ENCODE peak calls at places on chromosomes 1 and 21, in seven cellular contexts. One of them, this sample, is unnamed.

GRCh38 chr1:200938955-200939354 is 44.3 kb downstream of the INAVA start:
- DNase-seq in Panc1: no peak
- DNase-seq in BJ: no peak
- DNase-seq in Jurkat, Clone E6-1: peak; percentile 70
- DNase-seq in astrocyte of the spinal cord: no peak
- DNase-seq in cardiac fibroblast: peak; percentile 7
- DNase-seq in left ventricle myocardium inferior: no peak
- DNase-seq in this sample: peak; percentile 92

GRCh38 chr21:40053007-40053406 is 185.8 kb downstream of the PCP4 start:
- DNase-seq in Panc1: no peak
- DNase-seq in BJ: no peak
- DNase-seq in Jurkat, Clone E6-1: no peak
- DNase-seq in astrocyte of the spinal cord: peak; percentile 43
- DNase-seq in cardiac fibroblast: no peak
- DNase-seq in left ventricle myocardium inferior: peak; percentile 41
- DNase-seq in this sample: no peak

GRCh38 chr21:31594279-31594678 is 65.2 kb upstream of the SOD1 start:
- DNase-seq in Panc1: no peak
- DNase-seq in BJ: no peak
- DNase-seq in Jurkat, Clone E6-1: no peak
- DNase-seq in astrocyte of the spinal cord: no peak
- DNase-seq in cardiac fibroblast: no peak
- DNase-seq in left ventricle myocardium inferior: no peak
- DNase-seq in this sample: no peak

GRCh38 chr1:199573047-199573446 is 454.5 kb upstream of the NR5A2 start:
- DNase-seq in Panc1: no peak
- DNase-seq in BJ: no peak
- DNase-seq in Jurkat, Clone E6-1: no peak
- DNase-seq in astrocyte of the spinal cord: no peak
- DNase-seq in cardiac fibroblast: no peak
- DNase-seq in left ventricle myocardium inferior: no peak
- DNase-seq in this sample: no peak

GRCh38 chr1:229048221-229048620 is 222.7 kb upstream of the RAB4A start:
- DNase-seq in Panc1: no peak
- DNase-seq in BJ: no peak
- DNase-seq in Jurkat, Clone E6-1: no peak
- DNase-seq in astrocyte of the spinal cord: no peak
- DNase-seq in cardiac fibroblast: no peak
- DNase-seq in left ventricle myocardium inferior: no peak
- DNase-seq in this sample: no peak

GRCh38 chr1:38559180-38559874 is 300.2 kb downstream of the RRAGC start:
- DNase-seq in Panc1: no peak
- DNase-seq in BJ: no peak
- DNase-seq in Jurkat, Clone E6-1: peak; percentile 89
- DNase-seq in astrocyte of the spinal cord: no peak
- DNase-seq in cardiac fibroblast: no peak
- DNase-seq in left ventricle myocardium inferior: no peak
- DNase-seq in this sample: peak; percentile 41

GRCh38 chr21:17598437-17598836 is 14.3 kb downstream of the BTG3 start:
- DNase-seq in Panc1: no peak
- DNase-seq in BJ: no peak
- DNase-seq in Jurkat, Clone E6-1: no peak
- DNase-seq in astrocyte of the spinal cord: no peak
- DNase-seq in cardiac fibroblast: no peak
- DNase-seq in left ventricle myocardium inferior: no peak
- DNase-seq in this sample: no peak

GRCh38 chr1:38486115-38486514 is 373.5 kb downstream of the RRAGC start:
- DNase-seq in Panc1: no peak
- DNase-seq in BJ: no peak
- DNase-seq in Jurkat, Clone E6-1: no peak
- DNase-seq in astrocyte of the spinal cord: no peak
- DNase-seq in cardiac fibroblast: no peak
- DNase-seq in left ventricle myocardium inferior: no peak
- DNase-seq in this sample: no peak

GRCh38 chr21:19031956-19032355 is 628.4 kb upstream of the TMPRSS15 start:
- DNase-seq in Panc1: no peak
- DNase-seq in BJ: no peak
- DNase-seq in Jurkat, Clone E6-1: no peak
- DNase-seq in astrocyte of the spinal cord: no peak
- DNase-seq in cardiac fibroblast: no peak
- DNase-seq in left ventricle myocardium inferior: no peak
- DNase-seq in this sample: no peak

GRCh38 chr1:45673956-45674355 is 12.4 kb downstream of the GPBP1L1 start:
- DNase-seq in Panc1: no peak
- DNase-seq in BJ: no peak
- DNase-seq in Jurkat, Clone E6-1: no peak
- DNase-seq in astrocyte of the spinal cord: peak; percentile 20
- DNase-seq in cardiac fibroblast: peak; percentile 37
- DNase-seq in left ventricle myocardium inferior: no peak
- DNase-seq in this sample: no peak

GRCh38 chr1:177385760-177386698 is 215.3 kb downstream of the BRINP2 start:
- DNase-seq in Panc1: no peak
- DNase-seq in BJ: no peak
- DNase-seq in Jurkat, Clone E6-1: no peak
- DNase-seq in astrocyte of the spinal cord: peak; percentile 30
- DNase-seq in cardiac fibroblast: no peak
- DNase-seq in left ventricle myocardium inferior: no peak
- DNase-seq in this sample: no peak

GRCh38 chr1:230002164-230002803 is 64.8 kb upstream of the GALNT2 start:
- DNase-seq in Panc1: no peak
- DNase-seq in BJ: no peak
- DNase-seq in Jurkat, Clone E6-1: no peak
- DNase-seq in astrocyte of the spinal cord: no peak
- DNase-seq in cardiac fibroblast: peak; percentile 23
- DNase-seq in left ventricle myocardium inferior: peak; percentile 61
- DNase-seq in this sample: peak; percentile 48

GRCh38 chr1:200262326-200262965 is 147.4 kb downstream of the ZNF281 start:
- DNase-seq in Panc1: no peak
- DNase-seq in BJ: no peak
- DNase-seq in Jurkat, Clone E6-1: peak; percentile 37
- DNase-seq in astrocyte of the spinal cord: no peak
- DNase-seq in cardiac fibroblast: no peak
- DNase-seq in left ventricle myocardium inferior: no peak
- DNase-seq in this sample: no peak

GRCh38 chr1:90973897-90974798 is 47.7 kb downstream of the ZNF644 start:
- DNase-seq in Panc1: no peak
- DNase-seq in BJ: no peak
- DNase-seq in Jurkat, Clone E6-1: no peak
- DNase-seq in astrocyte of the spinal cord: peak; percentile 75
- DNase-seq in cardiac fibroblast: peak; percentile 68
- DNase-seq in left ventricle myocardium inferior: no peak
- DNase-seq in this sample: peak; percentile 76

GRCh38 chr1:180462099-180462498 is 40.3 kb downstream of the ACBD6 start:
- DNase-seq in Panc1: no peak
- DNase-seq in BJ: no peak
- DNase-seq in Jurkat, Clone E6-1: no peak
- DNase-seq in astrocyte of the spinal cord: no peak
- DNase-seq in cardiac fibroblast: peak; percentile 31
- DNase-seq in left ventricle myocardium inferior: no peak
- DNase-seq in this sample: no peak

GRCh38 chr1:228350831-228351781 is 55.5 kb downstream of the TRIM11 start:
- DNase-seq in Panc1: no peak
- DNase-seq in BJ: no peak
- DNase-seq in Jurkat, Clone E6-1: no peak
- DNase-seq in astrocyte of the spinal cord: no peak
- DNase-seq in cardiac fibroblast: no peak
- DNase-seq in left ventricle myocardium inferior: peak; percentile 13
- DNase-seq in this sample: no peak

GRCh38 chr1:47624531-47624930 is 186.7 kb downstream of the FOXD2 start:
- DNase-seq in Panc1: no peak
- DNase-seq in BJ: no peak
- DNase-seq in Jurkat, Clone E6-1: peak; percentile 17
- DNase-seq in astrocyte of the spinal cord: no peak
- DNase-seq in cardiac fibroblast: no peak
- DNase-seq in left ventricle myocardium inferior: no peak
- DNase-seq in this sample: no peak

GRCh38 chr1:150148834-150149489 is 754 bp upstream of the PLEKHO1 start:
- DNase-seq in Panc1: no peak
- DNase-seq in BJ: no peak
- DNase-seq in Jurkat, Clone E6-1: no peak
- DNase-seq in astrocyte of the spinal cord: peak; percentile 29
- DNase-seq in cardiac fibroblast: no peak
- DNase-seq in left ventricle myocardium inferior: no peak
- DNase-seq in this sample: no peak

GRCh38 chr1:27551170-27551952 is 52.6 kb downstream of the AHDC1 start:
- DNase-seq in Panc1: no peak
- DNase-seq in BJ: no peak
- DNase-seq in Jurkat, Clone E6-1: no peak
- DNase-seq in astrocyte of the spinal cord: no peak
- DNase-seq in cardiac fibroblast: no peak
- DNase-seq in left ventricle myocardium inferior: peak; percentile 14
- DNase-seq in this sample: no peak

GRCh38 chr1:30380625-30380984 is 342.8 kb downstream of the MATN1 start:
- DNase-seq in Panc1: no peak
- DNase-seq in BJ: no peak
- DNase-seq in Jurkat, Clone E6-1: no peak
- DNase-seq in astrocyte of the spinal cord: no peak
- DNase-seq in cardiac fibroblast: no peak
- DNase-seq in left ventricle myocardium inferior: no peak
- DNase-seq in this sample: no peak

GRCh38 chr1:103125219-103125618 is 16.9 kb upstream of the COL11A1 start:
- DNase-seq in Panc1: no peak
- DNase-seq in BJ: no peak
- DNase-seq in Jurkat, Clone E6-1: no peak
- DNase-seq in astrocyte of the spinal cord: no peak
- DNase-seq in cardiac fibroblast: peak; percentile 9
- DNase-seq in left ventricle myocardium inferior: no peak
- DNase-seq in this sample: no peak

GRCh38 chr1:53376742-53377437 is 49.0 kb upstream of the LRP8 start:
- DNase-seq in Panc1: no peak
- DNase-seq in BJ: no peak
- DNase-seq in Jurkat, Clone E6-1: no peak
- DNase-seq in astrocyte of the spinal cord: no peak
- DNase-seq in cardiac fibroblast: no peak
- DNase-seq in left ventricle myocardium inferior: no peak
- DNase-seq in this sample: no peak

GRCh38 chr1:153635872-153636271 is 2.0 kb downstream of the CHTOP start:
- DNase-seq in Panc1: no peak
- DNase-seq in BJ: no peak
- DNase-seq in Jurkat, Clone E6-1: no peak
- DNase-seq in astrocyte of the spinal cord: no peak
- DNase-seq in cardiac fibroblast: no peak
- DNase-seq in left ventricle myocardium inferior: no peak
- DNase-seq in this sample: no peak
- H3K4me3 ChIP-seq in Panc1: peak overlapping the region; percentile 75
- H3K4me3 ChIP-seq in BJ: no peak overlapping the region
- H3K4me3 ChIP-seq in Jurkat, Clone E6-1: no peak overlapping the region
- H3K4me3 ChIP-seq in astrocyte of the spinal cord: peak overlapping the region; percentile 98
- H3K4me3 ChIP-seq in cardiac fibroblast: no peak overlapping the region
- H3K4me3 ChIP-seq in left ventricle myocardium inferior: peak overlapping the region; percentile 88
- H3K4me3 ChIP-seq in this sample: peak overlapping the region; percentile 44

GRCh38 chr21:33932731-33933130 is 17.1 kb upstream of the ATP5PO start:
- DNase-seq in Panc1: no peak
- DNase-seq in BJ: no peak
- DNase-seq in Jurkat, Clone E6-1: no peak
- DNase-seq in astrocyte of the spinal cord: no peak
- DNase-seq in cardiac fibroblast: no peak
- DNase-seq in left ventricle myocardium inferior: no peak
- DNase-seq in this sample: no peak
- H3K4me3 ChIP-seq in Panc1: no peak overlapping the region
- H3K4me3 ChIP-seq in BJ: no peak overlapping the region
- H3K4me3 ChIP-seq in Jurkat, Clone E6-1: peak overlapping the region; percentile 91
- H3K4me3 ChIP-seq in astrocyte of the spinal cord: no peak overlapping the region
- H3K4me3 ChIP-seq in cardiac fibroblast: no peak overlapping the region
- H3K4me3 ChIP-seq in left ventricle myocardium inferior: peak overlapping the region; percentile 62
- H3K4me3 ChIP-seq in this sample: peak overlapping the region; percentile 76

DNA sequence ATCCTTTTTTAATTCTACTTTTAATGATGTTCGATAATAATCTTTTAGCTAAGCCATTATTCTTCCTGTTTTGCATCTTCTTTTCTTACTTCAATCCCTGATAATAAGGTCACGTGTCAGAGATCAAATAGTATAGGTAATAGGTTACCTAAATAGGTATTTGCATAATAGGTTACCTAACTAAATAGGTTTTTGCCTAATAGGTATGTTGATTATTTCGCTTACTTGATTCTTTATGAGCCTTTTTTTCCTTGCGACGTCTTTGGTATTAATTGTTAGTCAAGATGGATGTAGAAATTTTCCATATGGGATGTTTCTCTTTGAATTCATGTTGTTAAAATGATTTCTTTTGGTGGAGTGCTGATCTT is 2.5 kb downstream of the GGPS1 start:
- DNase-seq in Panc1: no peak
- DNase-seq in BJ: no peak
- DNase-seq in Jurkat, Clone E6-1: no peak
- DNase-seq in astrocyte of the spinal cord: no peak
- DNase-seq in cardiac fibroblast: no peak
- DNase-seq in left ventricle myocardium inferior: no peak
- DNase-seq in this sample: no peak
- H3K4me3 ChIP-seq in Panc1: peak overlapping the region; percentile 79
- H3K4me3 ChIP-seq in BJ: no peak overlapping the region
- H3K4me3 ChIP-seq in Jurkat, Clone E6-1: no peak overlapping the region
- H3K4me3 ChIP-seq in astrocyte of the spinal cord: no peak overlapping the region
- H3K4me3 ChIP-seq in cardiac fibroblast: no peak overlapping the region
- H3K4me3 ChIP-seq in left ventricle myocardium inferior: peak overlapping the region; percentile 96
- H3K4me3 ChIP-seq in this sample: peak overlapping the region; percentile 94

GRCh38 chr1:223479718-223480425 is 86.7 kb downstream of the CCDC185 start:
- DNase-seq in Panc1: no peak
- DNase-seq in BJ: no peak
- DNase-seq in Jurkat, Clone E6-1: no peak
- DNase-seq in astrocyte of the spinal cord: no peak
- DNase-seq in cardiac fibroblast: peak; percentile 3
- DNase-seq in left ventricle myocardium inferior: no peak
- DNase-seq in this sample: no peak
- H3K4me3 ChIP-seq in Panc1: no peak overlapping the region
- H3K4me3 ChIP-seq in BJ: no peak overlapping the region
- H3K4me3 ChIP-seq in Jurkat, Clone E6-1: no peak overlapping the region
- H3K4me3 ChIP-seq in astrocyte of the spinal cord: no peak overlapping the region
- H3K4me3 ChIP-seq in cardiac fibroblast: no peak overlapping the region
- H3K4me3 ChIP-seq in left ventricle myocardium inferior: no peak overlapping the region
- H3K4me3 ChIP-seq in this sample: no peak overlapping the region

DNA sequence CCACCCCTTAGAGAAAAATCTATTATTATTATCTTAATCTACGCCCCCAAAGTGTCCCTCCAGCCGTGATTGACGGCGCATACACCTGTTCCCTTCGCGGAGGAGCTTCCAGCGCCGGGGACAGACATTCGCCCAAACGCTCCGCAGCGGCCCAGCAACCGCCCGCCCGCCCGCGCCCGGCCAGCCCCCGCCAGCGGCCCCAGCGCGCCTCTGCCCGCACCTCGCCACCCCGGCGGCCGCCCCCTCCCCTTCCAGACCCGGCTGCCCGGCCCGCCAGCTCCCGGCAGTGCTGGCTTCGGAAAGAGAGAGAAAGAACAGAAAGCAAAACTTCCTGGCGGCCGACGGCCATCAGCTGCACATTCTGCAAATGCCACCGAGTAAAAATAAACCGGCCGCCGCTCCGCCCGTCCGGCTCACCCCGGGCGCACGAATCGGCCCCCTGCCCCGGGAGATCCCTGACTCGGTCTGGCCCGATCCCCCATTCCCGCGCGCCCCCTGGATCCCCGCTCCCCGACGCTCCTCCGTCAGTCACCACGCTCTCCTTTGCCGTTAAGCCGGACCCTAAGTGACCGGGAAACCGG is 1.6 kb downstream of the CASZ1 start:
- DNase-seq in Panc1: no peak
- DNase-seq in BJ: no peak
- DNase-seq in Jurkat, Clone E6-1: no peak
- DNase-seq in astrocyte of the spinal cord: no peak
- DNase-seq in cardiac fibroblast: peak; percentile 22
- DNase-seq in left ventricle myocardium inferior: peak; percentile 59
- DNase-seq in this sample: peak; percentile 38
- H3K4me3 ChIP-seq in Panc1: peak overlapping the region; percentile 69
- H3K4me3 ChIP-seq in BJ: peak overlapping the region; percentile 40
- H3K4me3 ChIP-seq in Jurkat, Clone E6-1: no peak overlapping the region
- H3K4me3 ChIP-seq in astrocyte of the spinal cord: peak overlapping the region; percentile 23
- H3K4me3 ChIP-seq in cardiac fibroblast: peak overlapping the region; percentile 32
- H3K4me3 ChIP-seq in left ventricle myocardium inferior: peak overlapping the region; percentile 88
- H3K4me3 ChIP-seq in this sample: peak overlapping the region; percentile 25